ENCODE peak calls at places on chromosomes 16 and 17, in five cellular contexts. One of them, this sample, is unnamed.

GRCh38 chr17:2282297-2282873 is 21.2 kb downstream of the SMG6 start:
- DNase-seq in LoVo: peak
- DNase-seq in stimulated activated CD4-positive, alpha-beta T cell treated with anti-CD3 and anti-CD28 coated beads, Interleukin-2, amount 100 ng/mL, for 48 hours: no peak
- DNase-seq in T47D: no peak
- DNase-seq in left cardiac atrium: no peak
- DNase-seq in this sample: no peak

GRCh38 chr17:82305727-82306300 is 11.6 kb downstream of the CD7 start:
- DNase-seq in LoVo: no peak
- DNase-seq in T47D: no peak
- DNase-seq in left cardiac atrium: no peak
- DNase-seq in stimulated activated CD4-positive, alpha-beta T cell treated with anti-CD3 and anti-CD28 coated beads, Interleukin-2, amount 100 ng/mL, for 48 hours: no peak
- DNase-seq in this sample: peak

GRCh38 chr17:11638700-11639265 is 40.5 kb downstream of the DNAH9 start:
- DNase-seq in LoVo: no peak
- DNase-seq in stimulated activated CD4-positive, alpha-beta T cell treated with anti-CD3 and anti-CD28 coated beads, Interleukin-2, amount 100 ng/mL, for 48 hours: no peak
- DNase-seq in left cardiac atrium: no peak
- DNase-seq in T47D: no peak
- DNase-seq in this sample: no peak

GRCh38 chr17:33948299-33948698 is 306.8 kb upstream of the CCL2 start:
- DNase-seq in LoVo: no peak
- DNase-seq in left cardiac atrium: no peak
- DNase-seq in stimulated activated CD4-positive, alpha-beta T cell treated with anti-CD3 and anti-CD28 coated beads, Interleukin-2, amount 100 ng/mL, for 48 hours: no peak
- DNase-seq in T47D: no peak
- DNase-seq in this sample: no peak

GRCh38 chr17:27824176-27824575 is 23.8 kb upstream of the NOS2 start:
- DNase-seq in LoVo: no peak
- DNase-seq in left cardiac atrium: no peak
- DNase-seq in stimulated activated CD4-positive, alpha-beta T cell treated with anti-CD3 and anti-CD28 coated beads, Interleukin-2, amount 100 ng/mL, for 48 hours: no peak
- DNase-seq in T47D: no peak
- DNase-seq in this sample: no peak

GRCh38 chr16:11224894-11225676 is 30.9 kb downstream of the SOCS1 start:
- DNase-seq in LoVo: no peak
- DNase-seq in T47D: no peak
- DNase-seq in left cardiac atrium: peak
- DNase-seq in stimulated activated CD4-positive, alpha-beta T cell treated with anti-CD3 and anti-CD28 coated beads, Interleukin-2, amount 100 ng/mL, for 48 hours: peak
- DNase-seq in this sample: peak

GRCh38 chr16:14298374-14299122 is 227.4 kb downstream of the MRTFB start:
- DNase-seq in T47D: no peak
- DNase-seq in stimulated activated CD4-positive, alpha-beta T cell treated with anti-CD3 and anti-CD28 coated beads, Interleukin-2, amount 100 ng/mL, for 48 hours: no peak
- DNase-seq in LoVo: no peak
- DNase-seq in left cardiac atrium: no peak
- DNase-seq in this sample: no peak

GRCh38 chr16:88069397-88070168 is 118.3 kb downstream of the BANP start:
- DNase-seq in left cardiac atrium: no peak
- DNase-seq in stimulated activated CD4-positive, alpha-beta T cell treated with anti-CD3 and anti-CD28 coated beads, Interleukin-2, amount 100 ng/mL, for 48 hours: no peak
- DNase-seq in LoVo: no peak
- DNase-seq in T47D: no peak
- DNase-seq in this sample: no peak

GRCh38 chr17:50594040-50594618 is 33.6 kb downstream of the CACNA1G start:
- DNase-seq in T47D: no peak
- DNase-seq in LoVo: no peak
- DNase-seq in left cardiac atrium: no peak
- DNase-seq in stimulated activated CD4-positive, alpha-beta T cell treated with anti-CD3 and anti-CD28 coated beads, Interleukin-2, amount 100 ng/mL, for 48 hours: no peak
- DNase-seq in this sample: no peak

GRCh38 chr16:24409045-24409444 is 130.3 kb upstream of the RBBP6 start:
- DNase-seq in T47D: peak
- DNase-seq in left cardiac atrium: no peak
- DNase-seq in LoVo: no peak
- DNase-seq in stimulated activated CD4-positive, alpha-beta T cell treated with anti-CD3 and anti-CD28 coated beads, Interleukin-2, amount 100 ng/mL, for 48 hours: no peak
- DNase-seq in this sample: no peak

GRCh38 chr17:81018044-81018802 is 16.7 kb upstream of the BAIAP2 start:
- DNase-seq in T47D: no peak
- DNase-seq in left cardiac atrium: no peak
- DNase-seq in stimulated activated CD4-positive, alpha-beta T cell treated with anti-CD3 and anti-CD28 coated beads, Interleukin-2, amount 100 ng/mL, for 48 hours: no peak
- DNase-seq in LoVo: no peak
- DNase-seq in this sample: peak

GRCh38 chr17:73293031-73293430 is 18.8 kb downstream of the CDC42EP4 start:
- DNase-seq in LoVo: no peak
- DNase-seq in left cardiac atrium: no peak
- DNase-seq in T47D: no peak
- DNase-seq in stimulated activated CD4-positive, alpha-beta T cell treated with anti-CD3 and anti-CD28 coated beads, Interleukin-2, amount 100 ng/mL, for 48 hours: no peak
- DNase-seq in this sample: no peak

GRCh38 chr17:30717290-30718098 is 107.0 kb downstream of the CRLF3 start:
- DNase-seq in T47D: no peak
- DNase-seq in LoVo: no peak
- DNase-seq in stimulated activated CD4-positive, alpha-beta T cell treated with anti-CD3 and anti-CD28 coated beads, Interleukin-2, amount 100 ng/mL, for 48 hours: no peak
- DNase-seq in left cardiac atrium: peak
- DNase-seq in this sample: no peak

GRCh38 chr16:68599586-68599985 is 45.5 kb upstream of the CDH3 start:
- DNase-seq in LoVo: no peak
- DNase-seq in stimulated activated CD4-positive, alpha-beta T cell treated with anti-CD3 and anti-CD28 coated beads, Interleukin-2, amount 100 ng/mL, for 48 hours: no peak
- DNase-seq in left cardiac atrium: no peak
- DNase-seq in T47D: no peak
- DNase-seq in this sample: no peak

GRCh38 chr17:74499992-74500391 is 31.3 kb downstream of the CD300LB start:
- DNase-seq in T47D: no peak
- DNase-seq in left cardiac atrium: no peak
- DNase-seq in LoVo: no peak
- DNase-seq in stimulated activated CD4-positive, alpha-beta T cell treated with anti-CD3 and anti-CD28 coated beads, Interleukin-2, amount 100 ng/mL, for 48 hours: no peak
- DNase-seq in this sample: no peak

GRCh38 chr16:4081577-4082021 is 34.6 kb downstream of the ADCY9 start:
- DNase-seq in LoVo: no peak
- DNase-seq in T47D: no peak
- DNase-seq in left cardiac atrium: no peak
- DNase-seq in stimulated activated CD4-positive, alpha-beta T cell treated with anti-CD3 and anti-CD28 coated beads, Interleukin-2, amount 100 ng/mL, for 48 hours: no peak
- DNase-seq in this sample: no peak

GRCh38 chr16:88445583-88445960 is 7.5 kb upstream of the ZFPM1 start:
- DNase-seq in stimulated activated CD4-positive, alpha-beta T cell treated with anti-CD3 and anti-CD28 coated beads, Interleukin-2, amount 100 ng/mL, for 48 hours: no peak
- DNase-seq in left cardiac atrium: no peak
- DNase-seq in LoVo: no peak
- DNase-seq in T47D: no peak
- DNase-seq in this sample: no peak

GRCh38 chr17:34307110-34307509 is 12.1 kb upstream of the CCL8 start:
- DNase-seq in left cardiac atrium: peak
- DNase-seq in stimulated activated CD4-positive, alpha-beta T cell treated with anti-CD3 and anti-CD28 coated beads, Interleukin-2, amount 100 ng/mL, for 48 hours: no peak
- DNase-seq in T47D: no peak
- DNase-seq in LoVo: no peak
- DNase-seq in this sample: no peak